ENCODE peak calls at places on chromosomes 2 and 18, in six cellular contexts. C is PC-9, X is GM23338, J is neural progenitor cell, D is HCT116, N is Karpas-422. Q is an unnamed sample.
A peak's percentile ranks its signal among the peaks of the same experiment; 100 is the strongest.

GRCh38 chr18:59024829-59025228 is 114.9 kb upstream of the SEC11C start:
- DNase-seq in D (no peak), C (no peak), N (no peak), X (no peak), J (no peak), Q (no peak)

GRCh38 chr2:27507293-27507692 is 10.7 kb downstream of the GCKR start:
- DNase-seq in C (no peak), D (no peak), X (no peak), J (no peak), N (no peak), Q (no peak)

GRCh38 chr2:23711979-23712755 is 214.8 kb downstream of the ATAD2B start:
- DNase-seq in X (peak; percentile 71), J (peak; percentile 84), C (no peak), N (no peak), D (no peak), Q (no peak)

GRCh38 chr18:9968081-9968848 is 54.4 kb downstream of the VAPA start:
- DNase-seq in N (no peak), X (no peak), J (no peak), C (no peak), D (no peak), Q (no peak)

GRCh38 chr2:240960309-240960962 is 38.0 kb upstream of the SNED1 start:
- DNase-seq in J (no peak), N (no peak), D (no peak), X (no peak), C (no peak), Q (peak; percentile 1)

GRCh38 chr2:130870779-130871178 is 34.1 kb downstream of the ARHGEF4 start:
- DNase-seq in N (no peak), X (no peak), J (no peak), C (no peak), D (no peak), Q (no peak)

GRCh38 chr2:129730979-129731378 is 248.5 kb upstream of the RAB6C start:
- DNase-seq in N (no peak), C (no peak), D (no peak), J (no peak), X (no peak), Q (no peak)

GRCh38 chr2:45777996-45778719 is 126.7 kb downstream of the PRKCE start:
- DNase-seq in X (no peak), D (no peak), N (no peak), C (no peak), J (no peak), Q (no peak)

GRCh38 chr18:73841661-73842060 is 306.0 kb downstream of the FBXO15 start:
- DNase-seq in D (no peak), N (no peak), X (no peak), J (no peak), C (no peak), Q (no peak)

DNA sequence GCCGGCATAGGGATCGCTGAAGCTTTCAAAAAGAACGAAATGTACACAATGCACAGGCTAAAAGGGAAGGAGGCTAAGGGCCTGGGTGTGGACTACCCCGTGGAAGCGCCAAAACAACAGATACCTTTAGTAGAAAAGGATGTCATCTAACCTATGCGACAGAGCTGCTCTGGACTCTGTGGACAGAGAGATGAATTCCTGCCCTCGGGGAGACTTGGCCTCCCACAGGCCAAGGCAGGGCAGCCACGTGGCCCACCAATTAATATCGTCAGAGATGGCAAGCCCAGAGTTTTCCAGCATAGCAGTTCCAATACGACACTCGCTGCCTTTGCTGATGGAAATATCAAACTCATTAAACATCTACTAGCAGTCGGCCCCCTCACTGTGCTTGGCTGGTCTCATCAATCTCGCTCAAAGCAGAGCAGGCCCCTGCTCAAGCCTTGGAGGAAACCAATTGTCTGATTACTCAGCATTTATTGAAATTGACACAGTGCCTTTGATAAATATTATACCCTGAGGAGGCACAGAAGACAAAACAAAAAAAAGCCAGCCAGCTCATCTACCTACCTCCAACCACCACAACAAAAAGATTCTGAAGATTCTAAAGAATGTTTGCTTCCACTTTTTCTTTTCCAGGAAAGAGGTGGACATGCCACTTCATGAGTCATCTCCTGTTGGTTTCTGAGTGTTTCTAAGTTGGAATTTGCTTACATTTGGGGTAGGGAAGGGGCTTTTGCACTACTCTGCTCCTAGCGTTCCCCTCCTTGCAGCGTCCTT is 79.0 kb upstream of the ACAA2 start:
- DNase-seq in N (no peak), D (peak; percentile 44), J (no peak), X (no peak), C (peak; percentile 5), Q (no peak)
- H3K4me2 ChIP-seq in N (no peak overlapping the region), D (peak overlapping the region; percentile 63), J (no peak overlapping the region), X (no peak overlapping the region), C (peak overlapping the region; percentile 12), Q (no peak overlapping the region)

DNA sequence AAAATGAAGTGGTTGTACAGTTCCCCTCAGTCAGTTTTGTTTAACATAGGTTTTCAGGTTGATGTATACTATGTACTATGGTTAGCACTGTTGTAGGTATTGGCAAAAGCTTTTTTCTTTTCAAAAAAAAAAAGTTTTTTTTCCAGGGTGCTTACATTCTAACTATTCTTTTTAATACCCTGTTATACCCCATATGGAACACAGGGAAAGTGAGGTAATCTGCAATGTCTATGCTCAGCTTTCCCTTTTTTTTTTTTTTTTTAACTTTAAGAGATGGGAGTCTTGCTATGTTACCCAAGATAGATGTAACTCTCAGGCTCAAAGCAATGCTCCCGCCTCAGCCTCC is 590 bp upstream of the CCDC138 start:
- DNase-seq in N (no peak), J (no peak), D (no peak), C (no peak), X (no peak), Q (no peak)
- H3K4me3 ChIP-seq in N (peak overlapping the region; percentile 83), J (peak overlapping the region; percentile 66), D (peak overlapping the region; percentile 81), C (peak overlapping the region; percentile 89), X (peak overlapping the region; percentile 77), Q (peak overlapping the region; percentile 37)

DNA sequence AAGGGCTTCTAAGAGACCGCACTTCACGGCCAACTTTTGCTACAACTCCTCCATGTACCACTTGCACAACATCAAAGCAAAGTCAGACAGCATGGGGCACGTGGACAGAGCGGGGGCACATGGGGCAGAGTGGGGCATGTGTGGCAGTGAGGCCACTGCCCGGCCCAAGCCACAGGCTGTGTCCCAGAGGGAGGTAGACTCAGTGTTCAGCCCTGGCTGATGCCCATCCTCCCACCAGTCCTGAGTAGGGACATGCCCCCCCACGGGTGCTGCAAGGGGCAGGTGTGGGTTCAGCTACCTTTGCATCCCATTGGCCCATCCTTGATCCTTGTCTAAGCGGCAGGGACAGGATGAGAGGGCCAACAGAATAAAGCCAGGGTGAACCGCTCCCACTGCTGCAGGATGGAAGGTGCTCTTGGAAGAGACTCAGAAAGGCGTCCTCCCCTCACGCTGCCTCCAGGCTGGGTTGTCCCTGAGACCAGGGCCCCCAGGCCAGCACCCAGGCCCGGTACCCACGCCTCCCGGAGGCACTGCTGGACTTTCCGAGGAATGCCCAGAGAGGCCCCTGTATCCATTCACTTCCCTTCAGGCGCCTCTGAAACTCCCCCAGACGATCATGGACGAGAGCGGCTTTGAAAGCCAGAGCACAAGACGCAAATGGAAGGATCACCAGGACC is 218.2 kb downstream of the NDUFA10 start:
- DNase-seq in C (no peak), D (no peak), X (no peak), J (no peak), N (no peak), Q (no peak)
- H2AFZ ChIP-seq in C (no peak overlapping the region), D (no peak overlapping the region), X (no peak overlapping the region), J (no peak overlapping the region), N (no peak overlapping the region), Q (no peak overlapping the region)

DNA sequence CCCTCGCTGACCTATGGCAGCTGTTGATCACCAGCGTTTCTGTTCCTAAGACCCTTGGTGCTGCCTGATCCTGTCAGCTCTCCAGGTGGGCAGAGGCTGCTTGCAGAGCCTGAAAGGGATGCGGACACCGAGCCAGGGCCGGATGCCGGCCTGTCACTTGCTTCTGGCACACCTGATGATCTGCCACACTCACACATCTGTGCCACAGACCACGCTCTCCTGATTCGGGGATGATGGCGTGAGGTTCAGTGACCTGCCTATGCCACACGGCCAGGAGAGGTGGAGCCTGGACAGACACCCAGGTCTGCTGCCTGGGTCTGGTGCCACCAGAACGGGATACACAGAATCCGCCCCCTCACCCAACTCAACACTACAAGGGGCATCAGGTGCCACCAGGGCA is 129.4 kb upstream of the GLI2 start:
- DNase-seq in N (no peak), C (no peak), J (no peak), D (no peak), X (no peak), Q (no peak)
- H3K4me2 ChIP-seq in N (no peak overlapping the region), C (no peak overlapping the region), J (no peak overlapping the region), D (no peak overlapping the region), X (no peak overlapping the region), Q (no peak overlapping the region)

DNA sequence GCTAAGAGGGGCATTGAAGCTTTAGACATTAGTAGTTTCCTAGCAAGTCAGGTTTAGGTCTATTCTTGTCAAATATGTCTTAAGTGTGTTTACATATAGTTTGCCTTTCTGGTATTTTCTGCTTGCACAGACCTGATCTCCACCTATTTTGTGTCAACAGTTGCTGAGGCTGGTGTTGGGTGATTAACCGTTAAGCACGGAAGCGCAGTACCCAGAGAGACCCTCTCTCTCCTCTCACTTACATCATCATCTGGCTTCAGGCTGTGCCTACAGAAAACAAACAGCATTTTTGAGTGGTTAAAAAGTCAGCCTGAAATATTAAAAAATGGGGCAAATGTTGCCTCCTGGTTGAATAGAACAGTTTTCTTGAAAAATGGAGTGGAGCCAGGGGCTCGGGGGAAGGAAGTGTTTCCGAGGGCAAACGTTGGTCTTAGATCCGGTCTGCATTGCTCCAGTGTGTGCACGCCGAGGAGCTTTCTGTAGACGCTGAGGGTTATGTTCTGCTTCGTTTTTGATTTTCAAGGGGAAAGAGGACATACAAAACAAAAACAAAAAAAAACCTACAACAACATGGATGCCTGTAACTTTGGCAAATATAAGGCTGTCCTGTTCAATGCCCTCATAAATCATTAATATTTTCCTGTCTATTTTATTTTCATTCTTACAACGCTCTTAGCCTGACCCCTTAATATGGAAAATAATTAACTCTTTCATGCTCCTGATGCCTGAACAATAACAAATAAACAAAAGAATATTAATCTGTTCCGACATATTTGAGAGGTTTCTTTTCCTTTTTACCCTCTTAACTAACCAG is 120.8 kb downstream of the MEIS1 start:
- DNase-seq in J (no peak), D (no peak), X (no peak), N (peak; percentile 59), C (no peak), Q (no peak)
- H3K4me3 ChIP-seq in J (no peak overlapping the region), D (no peak overlapping the region), X (no peak overlapping the region), N (peak overlapping the region; percentile 21), C (no peak overlapping the region), Q (no peak overlapping the region)

GRCh38 chr18:76446746-76447267 is 48.2 kb downstream of the ZNF516 start:
- DNase-seq in J (no peak), N (no peak), D (no peak), X (no peak), C (no peak), Q (no peak)
- H2AFZ ChIP-seq in J (no peak overlapping the region), N (no peak overlapping the region), D (no peak overlapping the region), X (no peak overlapping the region), C (no peak overlapping the region), Q (no peak overlapping the region)

GRCh38 chr2:98869868-98870267 is 66.2 kb downstream of the CRACDL start:
- DNase-seq in C (peak; percentile 90), J (no peak), X (no peak), D (no peak), N (no peak), Q (no peak)
- H3K4me2 ChIP-seq in C (peak overlapping the region; percentile 86), J (no peak overlapping the region), X (no peak overlapping the region), D (no peak overlapping the region), N (no peak overlapping the region), Q (no peak overlapping the region)

Q was measured in DND-41.